ENCODE peak calls at places on chromosome 1, in nine cellular contexts. One of them, this sample, is unnamed.

GRCh38 chr1:32032287-32032639 is 18.6 kb downstream of the KHDRBS1 start:
- DNase-seq in iPS-NIHi11: no peak
- DNase-seq in NCI-H1092: no peak
- DNase-seq in HEK293T: no peak
- DNase-seq in WERI-Rb-1: no peak
- DNase-seq in non-pigmented ciliary epithelial cell: no peak
- DNase-seq in WTC11: no peak
- DNase-seq in AG04449: no peak
- DNase-seq in stimulated activated CD4-positive, alpha-beta T cell treated with anti-CD3 and anti-CD28 coated beads, Interleukin-2, amount 100 ng/mL, for 24 hours: no peak
- DNase-seq in this sample: no peak

GRCh38 chr1:55214214-55214902 is 806 bp downstream of the USP24 start:
- DNase-seq in WERI-Rb-1: peak; percentile 83
- DNase-seq in stimulated activated CD4-positive, alpha-beta T cell treated with anti-CD3 and anti-CD28 coated beads, Interleukin-2, amount 100 ng/mL, for 24 hours: peak; percentile 50
- DNase-seq in non-pigmented ciliary epithelial cell: no peak
- DNase-seq in iPS-NIHi11: peak; percentile 77
- DNase-seq in HEK293T: peak; percentile 67
- DNase-seq in NCI-H1092: peak; percentile 26
- DNase-seq in WTC11: peak; percentile 70
- DNase-seq in AG04449: no peak
- DNase-seq in this sample: peak; percentile 18

GRCh38 chr1:79899914-79900313 is 893.4 kb upstream of the ADGRL4 start:
- DNase-seq in AG04449: peak; percentile 98
- DNase-seq in iPS-NIHi11: no peak
- DNase-seq in non-pigmented ciliary epithelial cell: peak; percentile 98
- DNase-seq in NCI-H1092: no peak
- DNase-seq in stimulated activated CD4-positive, alpha-beta T cell treated with anti-CD3 and anti-CD28 coated beads, Interleukin-2, amount 100 ng/mL, for 24 hours: no peak
- DNase-seq in HEK293T: no peak
- DNase-seq in WERI-Rb-1: no peak
- DNase-seq in WTC11: no peak
- DNase-seq in this sample: no peak

GRCh38 chr1:211280910-211281309 is 21.7 kb downstream of the RCOR3 start:
- DNase-seq in stimulated activated CD4-positive, alpha-beta T cell treated with anti-CD3 and anti-CD28 coated beads, Interleukin-2, amount 100 ng/mL, for 24 hours: no peak
- DNase-seq in HEK293T: no peak
- DNase-seq in iPS-NIHi11: no peak
- DNase-seq in AG04449: no peak
- DNase-seq in WTC11: no peak
- DNase-seq in NCI-H1092: no peak
- DNase-seq in non-pigmented ciliary epithelial cell: no peak
- DNase-seq in WERI-Rb-1: no peak
- DNase-seq in this sample: no peak

GRCh38 chr1:67610450-67610849 is 74.6 kb upstream of the GADD45A start:
- DNase-seq in iPS-NIHi11: no peak
- DNase-seq in HEK293T: no peak
- DNase-seq in non-pigmented ciliary epithelial cell: no peak
- DNase-seq in NCI-H1092: no peak
- DNase-seq in AG04449: no peak
- DNase-seq in WTC11: no peak
- DNase-seq in stimulated activated CD4-positive, alpha-beta T cell treated with anti-CD3 and anti-CD28 coated beads, Interleukin-2, amount 100 ng/mL, for 24 hours: no peak
- DNase-seq in WERI-Rb-1: no peak
- DNase-seq in this sample: no peak

GRCh38 chr1:39147099-39148025 is 57.1 kb upstream of the MACF1 start:
- DNase-seq in stimulated activated CD4-positive, alpha-beta T cell treated with anti-CD3 and anti-CD28 coated beads, Interleukin-2, amount 100 ng/mL, for 24 hours: no peak
- DNase-seq in iPS-NIHi11: no peak
- DNase-seq in non-pigmented ciliary epithelial cell: no peak
- DNase-seq in AG04449: no peak
- DNase-seq in WTC11: no peak
- DNase-seq in HEK293T: no peak
- DNase-seq in NCI-H1092: no peak
- DNase-seq in WERI-Rb-1: no peak
- DNase-seq in this sample: no peak

GRCh38 chr1:93989601-93990000 is 80.4 kb upstream of the GCLM start:
- DNase-seq in WTC11: no peak
- DNase-seq in iPS-NIHi11: no peak
- DNase-seq in stimulated activated CD4-positive, alpha-beta T cell treated with anti-CD3 and anti-CD28 coated beads, Interleukin-2, amount 100 ng/mL, for 24 hours: no peak
- DNase-seq in non-pigmented ciliary epithelial cell: no peak
- DNase-seq in WERI-Rb-1: no peak
- DNase-seq in NCI-H1092: no peak
- DNase-seq in HEK293T: no peak
- DNase-seq in AG04449: no peak
- DNase-seq in this sample: no peak

GRCh38 chr1:46723901-46724300 is 5.0 kb upstream of the EFCAB14 start:
- DNase-seq in AG04449: no peak
- DNase-seq in WTC11: no peak
- DNase-seq in stimulated activated CD4-positive, alpha-beta T cell treated with anti-CD3 and anti-CD28 coated beads, Interleukin-2, amount 100 ng/mL, for 24 hours: no peak
- DNase-seq in NCI-H1092: no peak
- DNase-seq in non-pigmented ciliary epithelial cell: no peak
- DNase-seq in iPS-NIHi11: no peak
- DNase-seq in WERI-Rb-1: no peak
- DNase-seq in HEK293T: no peak
- DNase-seq in this sample: no peak

GRCh38 chr1:167718926-167719691 is 2.7 kb upstream of the MPZL1 start:
- DNase-seq in WERI-Rb-1: no peak
- DNase-seq in stimulated activated CD4-positive, alpha-beta T cell treated with anti-CD3 and anti-CD28 coated beads, Interleukin-2, amount 100 ng/mL, for 24 hours: no peak
- DNase-seq in NCI-H1092: no peak
- DNase-seq in AG04449: no peak
- DNase-seq in WTC11: no peak
- DNase-seq in HEK293T: no peak
- DNase-seq in iPS-NIHi11: no peak
- DNase-seq in non-pigmented ciliary epithelial cell: no peak
- DNase-seq in this sample: no peak

GRCh38 chr1:203036537-203036936 is 10.2 kb downstream of the PPFIA4 start:
- DNase-seq in iPS-NIHi11: peak; percentile 3
- DNase-seq in HEK293T: no peak
- DNase-seq in non-pigmented ciliary epithelial cell: no peak
- DNase-seq in WERI-Rb-1: peak; percentile 39
- DNase-seq in AG04449: no peak
- DNase-seq in stimulated activated CD4-positive, alpha-beta T cell treated with anti-CD3 and anti-CD28 coated beads, Interleukin-2, amount 100 ng/mL, for 24 hours: no peak
- DNase-seq in NCI-H1092: no peak
- DNase-seq in WTC11: no peak
- DNase-seq in this sample: no peak

GRCh38 chr1:225896937-225897549 is 8.1 kb upstream of the LEFTY1 start:
- DNase-seq in AG04449: no peak
- DNase-seq in WTC11: no peak
- DNase-seq in HEK293T: no peak
- DNase-seq in non-pigmented ciliary epithelial cell: no peak
- DNase-seq in iPS-NIHi11: peak; percentile 40
- DNase-seq in stimulated activated CD4-positive, alpha-beta T cell treated with anti-CD3 and anti-CD28 coated beads, Interleukin-2, amount 100 ng/mL, for 24 hours: peak; percentile 71
- DNase-seq in NCI-H1092: no peak
- DNase-seq in WERI-Rb-1: no peak
- DNase-seq in this sample: no peak

GRCh38 chr1:14929547-14930223 is 223.9 kb upstream of the TMEM51 start:
- DNase-seq in WERI-Rb-1: no peak
- DNase-seq in HEK293T: peak; percentile 62
- DNase-seq in non-pigmented ciliary epithelial cell: no peak
- DNase-seq in stimulated activated CD4-positive, alpha-beta T cell treated with anti-CD3 and anti-CD28 coated beads, Interleukin-2, amount 100 ng/mL, for 24 hours: no peak
- DNase-seq in NCI-H1092: no peak
- DNase-seq in WTC11: no peak
- DNase-seq in AG04449: no peak
- DNase-seq in iPS-NIHi11: no peak
- DNase-seq in this sample: peak; percentile 60

GRCh38 chr1:152411846-152412245 is 2.2 kb downstream of the CRNN start:
- DNase-seq in HEK293T: no peak
- DNase-seq in iPS-NIHi11: no peak
- DNase-seq in non-pigmented ciliary epithelial cell: no peak
- DNase-seq in AG04449: no peak
- DNase-seq in NCI-H1092: no peak
- DNase-seq in WERI-Rb-1: no peak
- DNase-seq in WTC11: no peak
- DNase-seq in stimulated activated CD4-positive, alpha-beta T cell treated with anti-CD3 and anti-CD28 coated beads, Interleukin-2, amount 100 ng/mL, for 24 hours: no peak
- DNase-seq in this sample: no peak

GRCh38 chr1:94246692-94247145 is 9.3 kb upstream of the ARHGAP29 start:
- DNase-seq in non-pigmented ciliary epithelial cell: no peak
- DNase-seq in WERI-Rb-1: no peak
- DNase-seq in HEK293T: peak; percentile 13
- DNase-seq in iPS-NIHi11: no peak
- DNase-seq in WTC11: no peak
- DNase-seq in NCI-H1092: no peak
- DNase-seq in AG04449: no peak
- DNase-seq in stimulated activated CD4-positive, alpha-beta T cell treated with anti-CD3 and anti-CD28 coated beads, Interleukin-2, amount 100 ng/mL, for 24 hours: no peak
- DNase-seq in this sample: no peak

GRCh38 chr1:190084552-190084951 is 393.1 kb downstream of the BRINP3 start:
- DNase-seq in NCI-H1092: no peak
- DNase-seq in WTC11: peak; percentile 85
- DNase-seq in HEK293T: peak; percentile 20
- DNase-seq in iPS-NIHi11: peak; percentile 45
- DNase-seq in WERI-Rb-1: no peak
- DNase-seq in non-pigmented ciliary epithelial cell: no peak
- DNase-seq in AG04449: no peak
- DNase-seq in stimulated activated CD4-positive, alpha-beta T cell treated with anti-CD3 and anti-CD28 coated beads, Interleukin-2, amount 100 ng/mL, for 24 hours: no peak
- DNase-seq in this sample: no peak

GRCh38 chr1:205993068-205993467 is 10.1 kb downstream of the RAB7B start:
- DNase-seq in AG04449: no peak
- DNase-seq in stimulated activated CD4-positive, alpha-beta T cell treated with anti-CD3 and anti-CD28 coated beads, Interleukin-2, amount 100 ng/mL, for 24 hours: no peak
- DNase-seq in WERI-Rb-1: peak; percentile 2
- DNase-seq in HEK293T: no peak
- DNase-seq in NCI-H1092: no peak
- DNase-seq in iPS-NIHi11: no peak
- DNase-seq in non-pigmented ciliary epithelial cell: no peak
- DNase-seq in WTC11: no peak
- DNase-seq in this sample: no peak

GRCh38 chr1:191929383-191929782 is 228.9 kb upstream of the RGS18 start:
- DNase-seq in AG04449: no peak
- DNase-seq in HEK293T: no peak
- DNase-seq in NCI-H1092: no peak
- DNase-seq in non-pigmented ciliary epithelial cell: no peak
- DNase-seq in iPS-NIHi11: no peak
- DNase-seq in stimulated activated CD4-positive, alpha-beta T cell treated with anti-CD3 and anti-CD28 coated beads, Interleukin-2, amount 100 ng/mL, for 24 hours: no peak
- DNase-seq in WERI-Rb-1: no peak
- DNase-seq in WTC11: no peak
- DNase-seq in this sample: no peak

GRCh38 chr1:55724551-55725325 is 509.6 kb upstream of the USP24 start:
- DNase-seq in iPS-NIHi11: no peak
- DNase-seq in HEK293T: no peak
- DNase-seq in AG04449: peak; percentile 92
- DNase-seq in NCI-H1092: no peak
- DNase-seq in non-pigmented ciliary epithelial cell: peak; percentile 77
- DNase-seq in WTC11: no peak
- DNase-seq in WERI-Rb-1: no peak
- DNase-seq in stimulated activated CD4-positive, alpha-beta T cell treated with anti-CD3 and anti-CD28 coated beads, Interleukin-2, amount 100 ng/mL, for 24 hours: no peak
- DNase-seq in this sample: no peak

GRCh38 chr1:159994896-159995295 is 36.9 kb downstream of the PIGM start:
- DNase-seq in iPS-NIHi11: no peak
- DNase-seq in NCI-H1092: no peak
- DNase-seq in AG04449: no peak
- DNase-seq in WERI-Rb-1: peak; percentile 3
- DNase-seq in non-pigmented ciliary epithelial cell: no peak
- DNase-seq in WTC11: no peak
- DNase-seq in stimulated activated CD4-positive, alpha-beta T cell treated with anti-CD3 and anti-CD28 coated beads, Interleukin-2, amount 100 ng/mL, for 24 hours: no peak
- DNase-seq in HEK293T: no peak
- DNase-seq in this sample: no peak

GRCh38 chr1:205267306-205267902 is 39.7 kb downstream of the TMCC2 start:
- DNase-seq in stimulated activated CD4-positive, alpha-beta T cell treated with anti-CD3 and anti-CD28 coated beads, Interleukin-2, amount 100 ng/mL, for 24 hours: no peak
- DNase-seq in WTC11: no peak
- DNase-seq in NCI-H1092: no peak
- DNase-seq in iPS-NIHi11: no peak
- DNase-seq in HEK293T: no peak
- DNase-seq in non-pigmented ciliary epithelial cell: no peak
- DNase-seq in AG04449: no peak
- DNase-seq in WERI-Rb-1: no peak
- DNase-seq in this sample: no peak

GRCh38 chr1:209634005-209634737 is 18.1 kb downstream of the LAMB3 start:
- DNase-seq in iPS-NIHi11: no peak
- DNase-seq in WERI-Rb-1: no peak
- DNase-seq in HEK293T: no peak
- DNase-seq in WTC11: no peak
- DNase-seq in NCI-H1092: no peak
- DNase-seq in stimulated activated CD4-positive, alpha-beta T cell treated with anti-CD3 and anti-CD28 coated beads, Interleukin-2, amount 100 ng/mL, for 24 hours: no peak
- DNase-seq in non-pigmented ciliary epithelial cell: no peak
- DNase-seq in AG04449: no peak
- DNase-seq in this sample: no peak

GRCh38 chr1:232806071-232806510 is 875 bp downstream of the MAP10 start:
- DNase-seq in WERI-Rb-1: no peak
- DNase-seq in WTC11: no peak
- DNase-seq in AG04449: no peak
- DNase-seq in stimulated activated CD4-positive, alpha-beta T cell treated with anti-CD3 and anti-CD28 coated beads, Interleukin-2, amount 100 ng/mL, for 24 hours: no peak
- DNase-seq in HEK293T: no peak
- DNase-seq in NCI-H1092: no peak
- DNase-seq in iPS-NIHi11: no peak
- DNase-seq in non-pigmented ciliary epithelial cell: no peak
- DNase-seq in this sample: no peak

GRCh38 chr1:86419277-86419903 is 4.6 kb upstream of the CLCA2 start:
- DNase-seq in NCI-H1092: no peak
- DNase-seq in AG04449: no peak
- DNase-seq in non-pigmented ciliary epithelial cell: no peak
- DNase-seq in HEK293T: no peak
- DNase-seq in iPS-NIHi11: peak; percentile 54
- DNase-seq in stimulated activated CD4-positive, alpha-beta T cell treated with anti-CD3 and anti-CD28 coated beads, Interleukin-2, amount 100 ng/mL, for 24 hours: no peak
- DNase-seq in WERI-Rb-1: peak; percentile 27
- DNase-seq in WTC11: peak; percentile 40
- DNase-seq in this sample: no peak

GRCh38 chr1:21820597-21821232 is 8.7 kb downstream of the LDLRAD2 start:
- DNase-seq in iPS-NIHi11: peak; percentile 1
- DNase-seq in WERI-Rb-1: no peak
- DNase-seq in AG04449: no peak
- DNase-seq in WTC11: no peak
- DNase-seq in non-pigmented ciliary epithelial cell: no peak
- DNase-seq in stimulated activated CD4-positive, alpha-beta T cell treated with anti-CD3 and anti-CD28 coated beads, Interleukin-2, amount 100 ng/mL, for 24 hours: no peak
- DNase-seq in NCI-H1092: no peak
- DNase-seq in HEK293T: no peak
- DNase-seq in this sample: no peak

GRCh38 chr1:91697322-91698260 is 188.4 kb downstream of the TGFBR3 start:
- DNase-seq in stimulated activated CD4-positive, alpha-beta T cell treated with anti-CD3 and anti-CD28 coated beads, Interleukin-2, amount 100 ng/mL, for 24 hours: peak; percentile 34
- DNase-seq in AG04449: peak; percentile 44
- DNase-seq in HEK293T: no peak
- DNase-seq in WTC11: no peak
- DNase-seq in non-pigmented ciliary epithelial cell: no peak
- DNase-seq in WERI-Rb-1: no peak
- DNase-seq in iPS-NIHi11: no peak
- DNase-seq in NCI-H1092: no peak
- DNase-seq in this sample: no peak

GRCh38 chr1:222697858-222698257 is 14.4 kb downstream of the AIDA start:
- DNase-seq in iPS-NIHi11: no peak
- DNase-seq in WERI-Rb-1: no peak
- DNase-seq in HEK293T: no peak
- DNase-seq in WTC11: no peak
- DNase-seq in NCI-H1092: no peak
- DNase-seq in stimulated activated CD4-positive, alpha-beta T cell treated with anti-CD3 and anti-CD28 coated beads, Interleukin-2, amount 100 ng/mL, for 24 hours: no peak
- DNase-seq in AG04449: no peak
- DNase-seq in non-pigmented ciliary epithelial cell: no peak
- DNase-seq in this sample: no peak